ENCODE peak calls at places on chromosomes 16 and 17, in eight cellular contexts. U is GM12892; F is NCI-H345; R is NCI-H2171; A is HFF-Myc; V is stimulated activated CD4-positive, alpha-beta T cell treated with anti-CD3 and anti-CD28 coated beads, TNF-alpha, amount 100 ng/mL, for 24 hours; X is left cardiac atrium; L is thoracic aorta. Y is an unnamed sample.

GRCh38 chr17:74822329-74823175 is 37.1 kb downstream of the GRIN2C start:
- DNase-seq in U (no peak), F (no peak), R (no peak), A (no peak), V (no peak), X (no peak), L (no peak), Y (no peak)

GRCh38 chr16:51630051-51630450 is 479.0 kb upstream of the SALL1 start:
- DNase-seq in U (no peak), F (no peak), R (no peak), A (no peak), V (no peak), X (no peak), L (no peak), Y (no peak)

GRCh38 chr16:66661210-66661560 is 35.4 kb downstream of the CMTM4 start:
- DNase-seq in U (no peak), F (no peak), R (no peak), A (no peak), V (no peak), X (no peak), L (no peak), Y (no peak)

GRCh38 chr17:6843241-6843890 is 11.8 kb upstream of the TEKT1 start:
- DNase-seq in U (no peak), F (peak), R (peak), A (peak), V (no peak), X (no peak), L (no peak), Y (peak)

GRCh38 chr17:41937970-41938851 is 7.8 kb downstream of the ODAD4 start:
- DNase-seq in U (no peak), F (no peak), R (no peak), A (no peak), V (no peak), X (no peak), L (no peak), Y (no peak)

GRCh38 chr17:76670020-76670707 is 26.6 kb upstream of the ST6GALNAC1 start:
- DNase-seq in U (no peak), F (no peak), R (no peak), A (no peak), V (no peak), X (no peak), L (no peak), Y (no peak)

GRCh38 chr17:46191332-46192210 is 1.7 kb downstream of the KANSL1 start:
- DNase-seq in U (peak), F (peak), R (peak), A (no peak), V (no peak), X (no peak), L (no peak), Y (no peak)

GRCh38 chr17:42791948-42792347 is 6.6 kb downstream of the COA3 start:
- DNase-seq in U (no peak), F (no peak), R (no peak), A (no peak), V (no peak), X (no peak), L (no peak), Y (no peak)

GRCh38 chr16:31071861-31072260 is 2.2 kb downstream of the ZNF668 start:
- DNase-seq in U (no peak), F (no peak), R (no peak), A (peak), V (no peak), X (no peak), L (no peak), Y (peak)

GRCh38 chr16:61074324-61074723 is 961.9 kb downstream of the CDH8 start:
- DNase-seq in U (no peak), F (no peak), R (no peak), A (no peak), V (no peak), X (no peak), L (no peak), Y (no peak)

GRCh38 chr16:74936902-74937560 is 47.9 kb downstream of the WDR59 start:
- DNase-seq in U (no peak), F (no peak), R (no peak), A (no peak), V (no peak), X (no peak), L (no peak), Y (peak)

GRCh38 chr17:1764274-1764673 is 2.4 kb downstream of the SERPINF1 start:
- DNase-seq in U (no peak), F (no peak), R (peak), A (peak), V (no peak), X (peak), L (no peak), Y (peak)

Y was measured in stromal cell of bone marrow.